ENCODE peak calls at places on chromosome 22, in four cellular contexts. S, X, M and I are unnamed samples.

GRCh38 chr22:37260939-37261338 is 16.9 kb upstream of the RAC2 start:
- DNase-seq in X (peak), M (peak), S (no peak), I (no peak)

GRCh38 chr22:26172389-26172990 is 3.2 kb downstream of the SEZ6L start:
- DNase-seq in S (peak), X (no peak), M (peak), I (no peak)

GRCh38 chr22:29300807-29301601 is 5.4 kb upstream of the GAS2L1 start:
- DNase-seq in M (peak), X (no peak), S (no peak), I (no peak)

GRCh38 chr22:30411780-30412179 is 13.8 kb upstream of the MTFP1 start:
- DNase-seq in X (no peak), S (no peak), M (no peak), I (no peak)

GRCh38 chr22:38205261-38206128 is 3.7 kb downstream of the MAFF start:
- DNase-seq in X (no peak), M (no peak), S (no peak), I (peak)

GRCh38 chr22:37545703-37546435 is 14.4 kb upstream of the CDC42EP1 start:
- DNase-seq in X (no peak), M (peak), S (no peak), I (peak)

GRCh38 chr22:29079218-29079901 is 6.5 kb downstream of the KREMEN1 start:
- DNase-seq in M (no peak), S (no peak), X (no peak), I (no peak)

GRCh38 chr22:38069372-38070249 is 12.4 kb downstream of the PICK1 start:
- DNase-seq in S (no peak), M (no peak), X (no peak), I (peak)

GRCh38 chr22:23109441-23109978 is 32.3 kb downstream of the RSPH14 start:
- DNase-seq in X (no peak), M (no peak), S (no peak), I (no peak)

GRCh38 chr22:42841444-42841843 is 15.6 kb downstream of the ARFGAP3 start:
- DNase-seq in S (no peak), M (no peak), X (no peak), I (no peak)

GRCh38 chr22:17985606-17986005 is 38.8 kb downstream of the MICAL3 start:
- DNase-seq in X (no peak), S (no peak), M (no peak), I (no peak)

GRCh38 chr22:32423664-32424063 is 11.6 kb upstream of the RTCB start:
- DNase-seq in S (no peak), X (no peak), M (no peak), I (no peak)

DNA sequence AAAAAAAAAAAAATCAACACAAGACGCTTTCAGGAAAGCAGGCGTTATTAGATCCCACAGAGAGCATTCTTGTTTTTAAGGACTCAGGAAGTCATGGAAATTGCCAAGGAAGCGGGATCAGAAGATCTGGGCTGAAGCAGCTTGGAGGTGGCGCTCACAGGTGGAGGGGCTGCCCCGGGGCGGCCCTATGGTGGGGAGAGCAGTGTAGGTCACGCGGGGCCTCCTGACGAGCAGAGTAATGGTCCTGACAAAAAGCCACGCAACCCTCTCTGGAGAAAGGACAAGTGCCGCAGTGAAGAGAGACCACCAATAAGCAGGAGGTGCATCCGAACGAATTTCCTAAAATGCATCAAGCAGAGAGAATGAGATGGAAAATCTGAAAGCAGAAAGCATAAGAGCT is 407.0 kb downstream of the BRD1 start:
- DNase-seq in M (no peak), X (no peak), S (no peak), I (no peak)
- H3K4me3 ChIP-seq in M (no peak), X (no peak), S (no peak), I (no peak)

DNA sequence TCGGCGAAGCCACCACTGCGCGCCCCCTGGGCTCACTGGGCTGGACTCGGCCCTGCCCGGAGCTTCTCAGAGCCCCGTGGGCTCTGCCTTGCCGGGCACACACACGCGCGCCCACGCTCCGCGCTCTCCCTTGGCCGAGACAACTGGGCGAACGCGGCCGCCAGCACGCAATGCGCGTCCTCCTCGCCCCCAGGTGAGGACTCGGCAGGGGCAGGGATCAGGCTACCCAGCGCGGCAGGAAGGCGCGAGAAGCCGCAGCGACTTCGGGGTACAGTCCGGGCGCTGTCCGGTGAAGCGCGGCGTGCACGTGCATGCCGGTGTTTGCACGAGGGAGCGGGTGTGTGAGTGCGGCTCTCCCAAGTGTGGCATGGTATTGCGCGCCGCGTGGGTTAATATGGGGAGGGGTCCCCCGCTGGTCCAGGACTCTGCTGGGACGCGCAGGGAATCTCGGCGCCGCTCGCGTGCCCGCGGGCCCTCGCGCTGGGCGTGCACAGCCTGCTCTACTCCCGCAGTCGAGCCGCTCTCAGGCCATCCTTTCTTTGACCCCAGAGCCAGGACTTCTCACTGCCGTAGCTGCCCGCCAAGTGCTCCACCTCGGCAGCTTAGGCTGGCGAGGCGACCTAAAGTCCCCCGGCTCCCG is 5.5 kb downstream of the WNT7B start:
- DNase-seq in S (no peak), M (no peak), X (no peak), I (no peak)
- H3K4me3 ChIP-seq in S (peak), M (no peak), X (no peak), I (peak)

GRCh38 chr22:21936151-21936778 is 16.4 kb downstream of the PPM1F start:
- DNase-seq in M (no peak), X (no peak), S (no peak), I (no peak)

GRCh38 chr22:21938071-21938822 is 14.4 kb downstream of the PPM1F start:
- DNase-seq in S (no peak), M (peak), X (peak), I (peak)

GRCh38 chr22:21937821-21938070 is 14.9 kb downstream of the PPM1F start:
- DNase-seq in S (peak), M (no peak), X (no peak), I (no peak)

GRCh38 chr22:21938906-21939305 is 13.7 kb downstream of the PPM1F start:
- DNase-seq in M (no peak), S (no peak), X (no peak), I (no peak)

DNA sequence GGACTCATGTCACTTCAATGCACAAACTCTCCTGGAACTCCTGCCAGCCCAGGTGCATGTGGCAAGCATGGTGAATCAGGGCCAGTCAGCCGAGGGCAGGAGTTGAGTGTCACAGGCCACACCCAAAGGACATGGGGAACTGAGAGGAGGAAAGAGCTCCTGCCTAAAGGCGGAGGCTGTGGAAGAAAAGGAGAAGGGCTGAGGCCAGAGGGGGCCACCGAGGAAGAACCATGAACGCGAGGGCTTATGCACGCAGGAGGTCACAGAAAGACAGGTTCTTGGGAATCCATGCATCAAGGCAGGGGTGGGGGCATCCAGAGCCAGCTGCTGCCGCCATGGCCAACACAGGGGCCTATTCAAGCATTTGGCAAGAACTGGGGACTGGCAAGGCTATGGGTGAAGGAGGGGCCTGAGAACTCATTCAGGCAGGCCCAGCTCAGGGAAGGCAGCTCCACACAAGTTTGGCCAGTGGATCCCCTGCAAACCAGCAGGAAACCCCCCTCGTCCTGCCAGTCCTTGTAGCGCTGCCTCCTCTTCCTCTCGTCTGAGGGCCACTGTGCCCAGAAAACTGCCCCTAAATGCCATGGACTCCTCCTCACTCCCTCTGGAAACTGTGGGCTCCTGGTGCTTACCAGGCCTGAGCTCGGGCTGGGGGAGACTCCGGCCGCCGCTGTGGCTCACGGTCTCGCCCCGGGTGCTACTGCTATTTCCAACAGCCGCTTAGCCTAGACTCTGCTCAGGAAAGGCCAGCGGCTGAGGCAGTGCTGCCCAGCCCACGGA is 15.4 kb downstream of the PPM1F start:
- DNase-seq in X (no peak), S (no peak), M (no peak), I (no peak)
- H3K4me3 ChIP-seq in X (peak), S (peak), M (no peak), I (no peak)

GRCh38 chr22:50530280-50530856 is 556 bp upstream of the TYMP start:
- DNase-seq in M (no peak), S (no peak), X (no peak), I (no peak)

GRCh38 chr22:50526849-50527801 is 1.7 kb upstream of the SCO2 start:
- DNase-seq in M (peak), S (no peak), X (no peak), I (no peak)

GRCh38 chr22:50529416-50530279 is at the start of gene TYMP:
- DNase-seq in S (no peak), X (peak), M (no peak), I (no peak)

GRCh38 chr22:50527921-50528681 is 1.7 kb downstream of the TYMP start:
- DNase-seq in S (no peak), X (no peak), M (no peak), I (no peak)

DNA sequence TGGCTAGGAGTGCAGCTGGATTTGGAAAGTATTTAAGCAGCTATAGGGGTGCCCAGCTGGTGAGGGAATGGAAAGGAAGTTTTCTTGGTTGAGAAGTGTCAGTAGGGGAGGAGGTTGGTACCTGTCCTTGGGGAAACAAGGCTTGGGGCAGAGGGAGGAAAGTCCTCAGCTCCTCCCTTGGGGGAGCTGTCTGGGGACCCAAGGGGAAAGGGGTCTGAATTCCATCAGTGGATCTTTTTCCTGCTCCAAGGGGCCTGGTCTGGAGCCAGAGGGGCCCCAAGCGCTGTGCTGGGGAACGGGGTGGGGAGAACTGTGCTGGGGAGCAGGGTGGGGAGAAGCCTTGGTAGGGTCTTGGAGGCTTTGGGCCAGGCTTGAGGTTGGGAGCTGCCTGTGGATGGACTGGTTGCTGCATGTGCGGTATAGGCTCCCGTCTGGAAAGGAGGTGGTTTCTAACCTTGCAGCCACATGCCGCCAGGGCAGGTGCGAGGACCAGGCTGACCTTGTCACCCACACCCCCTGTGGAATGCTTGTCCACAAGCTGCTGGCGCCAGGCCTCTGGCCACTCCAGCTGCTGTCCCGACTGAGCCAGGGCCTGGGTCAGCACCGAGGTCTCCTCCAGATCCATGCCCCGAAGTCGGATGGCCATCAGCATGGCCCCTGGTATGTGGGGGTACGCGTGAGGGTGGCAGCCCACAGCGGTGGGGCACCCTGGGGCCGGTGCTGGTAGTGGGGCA is 963 bp downstream of the TYMP start:
- DNase-seq in M (no peak), X (no peak), S (no peak), I (no peak)
- H3K4me3 ChIP-seq in M (no peak), X (no peak), S (peak), I (peak)

GRCh38 chr22:50314455-50315288 is 7.2 kb upstream of the PLXNB2 start:
- DNase-seq in X (peak), M (no peak), S (no peak), I (no peak)
- H3K4me3 ChIP-seq in X (peak), M (no peak), S (peak), I (no peak)

GRCh38 chr22:44460287-44461082 is 37.5 kb downstream of the RTL6 start:
- DNase-seq in M (no peak), S (no peak), X (no peak), I (no peak)

GRCh38 chr22:44456661-44457412 is 41.2 kb downstream of the RTL6 start:
- DNase-seq in X (no peak), S (no peak), M (no peak), I (no peak)

GRCh38 chr22:44455963-44456358 is 42.1 kb downstream of the RTL6 start:
- DNase-seq in X (no peak), M (no peak), S (no peak), I (no peak)

GRCh38 chr22:44459041-44459440 is 39.0 kb downstream of the RTL6 start:
- DNase-seq in S (no peak), X (no peak), M (no peak), I (no peak)

DNA sequence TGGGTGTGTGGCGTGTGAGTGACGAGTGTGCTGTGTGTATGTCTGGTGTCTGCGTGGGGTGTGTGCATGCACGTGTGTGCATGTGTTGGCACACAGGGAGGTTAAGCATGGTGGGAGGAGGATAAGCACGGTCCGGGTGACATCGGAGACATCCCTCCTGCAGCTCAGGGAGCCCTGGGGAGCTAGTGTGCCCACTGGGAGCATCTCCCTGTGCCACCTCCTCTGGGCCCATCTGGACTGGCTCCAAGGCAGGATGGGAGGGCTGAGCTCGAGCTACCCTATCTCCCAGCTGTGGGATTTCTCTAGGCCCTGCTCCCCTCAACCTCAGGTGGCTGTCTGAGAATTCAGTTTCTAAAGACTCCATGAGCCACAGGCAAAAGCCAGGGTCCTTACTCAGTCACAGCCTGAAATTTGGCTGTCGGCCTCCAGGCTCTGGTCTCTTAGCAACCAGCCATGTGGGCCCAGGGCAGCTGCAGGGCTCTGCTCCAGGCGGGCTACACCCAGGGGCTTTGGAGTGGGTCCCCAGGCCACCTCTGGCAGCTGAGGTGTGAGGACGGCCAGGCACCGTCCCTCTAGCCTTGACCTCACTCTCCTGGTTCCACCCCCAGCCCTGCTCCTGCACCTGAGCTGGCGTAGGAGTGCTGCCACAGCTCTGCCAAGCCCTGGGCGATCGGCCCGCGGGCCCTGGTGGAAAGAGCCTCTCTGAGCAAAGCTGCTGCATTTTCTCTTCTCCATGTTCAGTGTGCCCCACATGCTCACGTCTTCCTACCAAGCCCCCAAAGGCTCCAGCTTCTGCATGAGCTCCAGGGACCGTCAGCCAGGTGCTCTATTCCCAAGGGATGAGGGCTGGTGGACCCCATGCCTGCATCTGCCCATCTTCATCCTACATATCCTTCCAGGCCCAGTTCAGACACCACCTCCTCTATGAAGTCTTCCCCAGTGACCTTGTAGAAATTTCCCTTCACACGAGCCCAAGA is 39.7 kb downstream of the RTL6 start:
- DNase-seq in M (no peak), X (no peak), S (no peak), I (no peak)
- H3K4me3 ChIP-seq in M (no peak), X (no peak), S (no peak), I (no peak)

DNA sequence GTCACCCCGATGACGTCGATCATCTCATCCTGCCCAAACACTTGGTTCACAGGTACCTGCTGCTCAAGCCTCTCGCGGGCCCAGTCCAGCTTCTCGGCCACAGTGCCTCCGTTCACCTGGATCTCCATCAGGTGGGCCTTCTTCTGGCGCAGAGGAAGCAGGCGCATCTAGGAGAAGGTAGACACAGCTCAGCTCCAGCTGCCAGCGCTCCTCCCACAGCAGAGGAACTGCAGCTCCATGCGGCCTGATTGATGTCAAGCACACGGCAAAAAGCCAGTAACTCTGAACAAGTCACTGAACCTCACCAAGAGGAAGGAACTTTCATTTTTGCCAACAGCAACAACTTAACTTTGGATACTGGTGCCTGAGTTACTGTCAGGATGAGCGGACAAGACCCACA is 4.0 kb downstream of the RPL3 start:
- DNase-seq in X (no peak), S (no peak), M (no peak), I (no peak)
- H3K4me3 ChIP-seq in X (no peak), S (peak), M (no peak), I (peak)

DNA sequence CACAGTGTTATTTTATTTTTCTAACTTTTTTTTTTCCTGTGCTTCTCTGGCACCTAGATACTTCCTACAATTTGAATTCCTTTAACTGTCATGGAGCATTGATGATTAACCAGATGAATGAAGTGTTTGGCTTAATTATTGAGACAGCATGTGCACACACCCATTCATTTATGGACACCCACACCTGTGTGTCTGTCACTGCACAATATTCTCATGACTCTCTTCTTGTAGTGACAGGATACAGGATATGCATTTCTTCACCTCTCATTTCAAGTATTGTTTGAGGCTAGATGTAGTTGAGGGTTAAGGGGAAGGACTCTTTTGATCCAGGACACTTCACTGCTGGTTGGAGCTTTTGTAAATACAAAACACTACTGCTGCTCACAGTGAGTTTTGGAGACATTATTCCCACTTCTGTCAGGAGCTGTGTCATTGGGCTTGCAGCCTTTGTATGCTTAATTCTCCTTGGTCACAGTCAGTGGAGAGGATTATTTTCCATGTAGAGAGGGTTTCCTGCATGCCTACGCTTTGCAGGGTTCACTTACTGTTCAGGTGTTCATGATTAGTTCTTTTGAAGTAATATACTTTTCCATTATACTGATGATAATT is 33.5 kb downstream of the SPECC1L start:
- DNase-seq in X (no peak), S (peak), M (no peak), I (no peak)
- H3K4me3 ChIP-seq in X (no peak), S (no peak), M (no peak), I (no peak)